ENCODE peak calls at places on chromosomes 13 and 19, in five cellular contexts. One of them, this sample, is unnamed.

GRCh38 chr19:16153582-16154336 is 10.3 kb downstream of the HSH2D start:
- DNase-seq in fibroblast of mammary gland: no peak
- DNase-seq in mesendoderm: peak
- DNase-seq in CD8-positive, alpha-beta memory T cell: no peak
- DNase-seq in naive thymus-derived CD4-positive, alpha-beta T cell: no peak
- DNase-seq in this sample: peak

GRCh38 chr19:18756896-18757295 is 34.2 kb downstream of the COMP start:
- DNase-seq in fibroblast of mammary gland: no peak
- DNase-seq in mesendoderm: no peak
- DNase-seq in CD8-positive, alpha-beta memory T cell: no peak
- DNase-seq in naive thymus-derived CD4-positive, alpha-beta T cell: no peak
- DNase-seq in this sample: no peak

GRCh38 chr13:101757446-101758039 is 305.1 kb downstream of the ITGBL1 start:
- DNase-seq in fibroblast of mammary gland: peak
- DNase-seq in mesendoderm: peak
- DNase-seq in CD8-positive, alpha-beta memory T cell: peak
- DNase-seq in naive thymus-derived CD4-positive, alpha-beta T cell: peak
- DNase-seq in this sample: peak

GRCh38 chr19:14410054-14410774 is 8.9 kb downstream of the DDX39A start:
- DNase-seq in fibroblast of mammary gland: no peak
- DNase-seq in mesendoderm: no peak
- DNase-seq in CD8-positive, alpha-beta memory T cell: no peak
- DNase-seq in naive thymus-derived CD4-positive, alpha-beta T cell: no peak
- DNase-seq in this sample: no peak

GRCh38 chr19:36073121-36073876 is 18.6 kb downstream of the WDR62 start:
- DNase-seq in fibroblast of mammary gland: no peak
- DNase-seq in mesendoderm: no peak
- DNase-seq in CD8-positive, alpha-beta memory T cell: no peak
- DNase-seq in naive thymus-derived CD4-positive, alpha-beta T cell: no peak
- DNase-seq in this sample: no peak

GRCh38 chr19:46606681-46607440 is 5.7 kb downstream of the CALM3 start:
- DNase-seq in fibroblast of mammary gland: no peak
- DNase-seq in mesendoderm: no peak
- DNase-seq in CD8-positive, alpha-beta memory T cell: no peak
- DNase-seq in naive thymus-derived CD4-positive, alpha-beta T cell: no peak
- DNase-seq in this sample: peak

GRCh38 chr19:5961969-5962945 is 15.7 kb downstream of the RANBP3 start:
- DNase-seq in fibroblast of mammary gland: no peak
- DNase-seq in mesendoderm: no peak
- DNase-seq in CD8-positive, alpha-beta memory T cell: peak
- DNase-seq in naive thymus-derived CD4-positive, alpha-beta T cell: peak
- DNase-seq in this sample: peak

GRCh38 chr13:60230593-60230992 is 66.9 kb upstream of the DIAPH3 start:
- DNase-seq in fibroblast of mammary gland: no peak
- DNase-seq in mesendoderm: peak
- DNase-seq in CD8-positive, alpha-beta memory T cell: no peak
- DNase-seq in naive thymus-derived CD4-positive, alpha-beta T cell: no peak
- DNase-seq in this sample: no peak

GRCh38 chr19:48874309-48875135 is 2.3 kb downstream of the PPP1R15A start:
- DNase-seq in fibroblast of mammary gland: peak
- DNase-seq in mesendoderm: no peak
- DNase-seq in CD8-positive, alpha-beta memory T cell: peak
- DNase-seq in naive thymus-derived CD4-positive, alpha-beta T cell: peak
- DNase-seq in this sample: peak

GRCh38 chr13:30718661-30719520 is 16.5 kb upstream of the ALOX5AP start:
- DNase-seq in fibroblast of mammary gland: peak
- DNase-seq in mesendoderm: no peak
- DNase-seq in CD8-positive, alpha-beta memory T cell: no peak
- DNase-seq in naive thymus-derived CD4-positive, alpha-beta T cell: no peak
- DNase-seq in this sample: no peak

GRCh38 chr13:49304356-49304755 is 56.6 kb downstream of the CDADC1 start:
- DNase-seq in fibroblast of mammary gland: no peak
- DNase-seq in mesendoderm: no peak
- DNase-seq in CD8-positive, alpha-beta memory T cell: no peak
- DNase-seq in naive thymus-derived CD4-positive, alpha-beta T cell: no peak
- DNase-seq in this sample: no peak

GRCh38 chr13:49304763-49305695 is 57.3 kb downstream of the CDADC1 start:
- DNase-seq in fibroblast of mammary gland: no peak
- DNase-seq in mesendoderm: no peak
- DNase-seq in CD8-positive, alpha-beta memory T cell: no peak
- DNase-seq in naive thymus-derived CD4-positive, alpha-beta T cell: no peak
- DNase-seq in this sample: no peak

GRCh38 chr13:49307365-49307764 is 59.6 kb downstream of the CDADC1 start:
- DNase-seq in fibroblast of mammary gland: peak
- DNase-seq in mesendoderm: no peak
- DNase-seq in CD8-positive, alpha-beta memory T cell: no peak
- DNase-seq in naive thymus-derived CD4-positive, alpha-beta T cell: no peak
- DNase-seq in this sample: no peak

GRCh38 chr13:49303533-49304252 is 56.0 kb downstream of the CDADC1 start:
- DNase-seq in fibroblast of mammary gland: no peak
- DNase-seq in mesendoderm: no peak
- DNase-seq in CD8-positive, alpha-beta memory T cell: no peak
- DNase-seq in naive thymus-derived CD4-positive, alpha-beta T cell: no peak
- DNase-seq in this sample: no peak

DNA sequence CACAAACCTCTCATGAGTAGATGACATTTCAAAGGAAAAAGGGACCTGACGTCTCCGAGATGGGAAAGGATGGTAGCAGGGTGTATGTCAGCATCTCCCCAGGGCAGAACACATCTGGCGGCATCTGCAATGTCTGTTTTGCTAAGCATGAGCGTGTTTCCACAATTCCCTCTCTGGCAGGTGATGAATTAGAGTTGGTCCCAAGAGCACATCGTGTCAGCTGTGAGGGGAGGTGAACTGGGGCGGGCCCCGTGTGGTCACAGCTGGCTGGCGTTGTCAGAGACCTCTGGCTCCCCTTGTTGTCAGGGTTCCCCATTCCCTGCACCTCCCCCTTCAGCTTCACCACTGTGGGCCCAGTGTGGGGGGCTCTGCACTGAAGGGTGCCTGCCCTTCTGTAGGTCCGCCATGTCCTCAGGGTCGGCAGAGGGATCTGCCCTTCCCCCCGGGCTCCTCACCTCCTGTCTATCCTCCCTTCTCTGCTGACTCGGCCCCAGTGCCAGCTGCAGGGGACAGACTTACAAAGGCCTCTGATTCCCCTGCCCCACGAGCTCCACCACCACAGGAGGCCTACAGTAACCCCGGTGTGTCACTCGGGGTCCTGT is 58.2 kb downstream of the CDADC1 start:
- DNase-seq in fibroblast of mammary gland: no peak
- DNase-seq in mesendoderm: no peak
- DNase-seq in CD8-positive, alpha-beta memory T cell: no peak
- DNase-seq in naive thymus-derived CD4-positive, alpha-beta T cell: no peak
- DNase-seq in this sample: no peak
- H3K4me3 ChIP-seq in fibroblast of mammary gland: no peak
- H3K4me3 ChIP-seq in mesendoderm: no peak
- H3K4me3 ChIP-seq in CD8-positive, alpha-beta memory T cell: no peak
- H3K4me3 ChIP-seq in naive thymus-derived CD4-positive, alpha-beta T cell: no peak
- H3K4me3 ChIP-seq in this sample: no peak

GRCh38 chr13:46668906-46669525 is 116.0 kb downstream of the LRCH1 start:
- DNase-seq in fibroblast of mammary gland: no peak
- DNase-seq in mesendoderm: no peak
- DNase-seq in CD8-positive, alpha-beta memory T cell: no peak
- DNase-seq in naive thymus-derived CD4-positive, alpha-beta T cell: no peak
- DNase-seq in this sample: no peak

GRCh38 chr13:46665630-46666482 is 112.9 kb downstream of the LRCH1 start:
- DNase-seq in fibroblast of mammary gland: no peak
- DNase-seq in mesendoderm: peak
- DNase-seq in CD8-positive, alpha-beta memory T cell: no peak
- DNase-seq in naive thymus-derived CD4-positive, alpha-beta T cell: no peak
- DNase-seq in this sample: no peak

GRCh38 chr13:46666727-46667456 is 113.9 kb downstream of the LRCH1 start:
- DNase-seq in fibroblast of mammary gland: no peak
- DNase-seq in mesendoderm: peak
- DNase-seq in CD8-positive, alpha-beta memory T cell: no peak
- DNase-seq in naive thymus-derived CD4-positive, alpha-beta T cell: no peak
- DNase-seq in this sample: no peak

GRCh38 chr13:46668302-46668720 is 115.3 kb downstream of the LRCH1 start:
- DNase-seq in fibroblast of mammary gland: peak
- DNase-seq in mesendoderm: no peak
- DNase-seq in CD8-positive, alpha-beta memory T cell: no peak
- DNase-seq in naive thymus-derived CD4-positive, alpha-beta T cell: no peak
- DNase-seq in this sample: no peak

DNA sequence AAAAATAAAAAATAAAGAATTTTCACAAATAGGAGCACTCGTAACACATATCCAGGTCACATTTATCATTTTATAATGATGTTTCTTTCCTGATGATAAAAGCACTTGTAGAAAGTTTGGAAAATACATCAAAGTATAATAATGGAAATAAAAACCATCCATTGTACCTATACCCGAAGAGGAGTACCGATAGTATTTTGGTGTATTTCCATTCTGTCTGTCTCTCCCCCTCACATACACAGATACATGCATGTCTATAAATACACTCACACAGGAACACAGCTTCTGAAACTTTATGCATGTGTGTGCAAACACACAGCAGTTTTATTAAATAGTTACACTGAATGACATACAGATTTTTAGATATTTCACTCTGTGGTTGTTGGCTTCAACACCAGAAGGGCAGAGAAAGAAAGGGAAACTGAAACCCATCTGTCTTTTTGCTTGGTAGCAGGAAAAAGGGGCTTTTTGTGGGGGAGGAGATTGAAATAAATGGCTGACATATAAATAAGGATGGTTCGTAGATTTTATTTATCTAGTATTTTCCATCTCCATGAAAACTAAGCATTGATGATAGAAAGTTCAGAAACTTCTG is 114.8 kb downstream of the LRCH1 start:
- DNase-seq in fibroblast of mammary gland: peak
- DNase-seq in mesendoderm: no peak
- DNase-seq in CD8-positive, alpha-beta memory T cell: peak
- DNase-seq in naive thymus-derived CD4-positive, alpha-beta T cell: peak
- DNase-seq in this sample: no peak
- H3K4me3 ChIP-seq in fibroblast of mammary gland: peak
- H3K4me3 ChIP-seq in mesendoderm: no peak
- H3K4me3 ChIP-seq in CD8-positive, alpha-beta memory T cell: peak
- H3K4me3 ChIP-seq in naive thymus-derived CD4-positive, alpha-beta T cell: peak
- H3K4me3 ChIP-seq in this sample: no peak

GRCh38 chr19:4053423-4054324 is 13.0 kb downstream of the ZBTB7A start:
- DNase-seq in fibroblast of mammary gland: no peak
- DNase-seq in mesendoderm: no peak
- DNase-seq in CD8-positive, alpha-beta memory T cell: no peak
- DNase-seq in naive thymus-derived CD4-positive, alpha-beta T cell: no peak
- DNase-seq in this sample: no peak
- H3K4me3 ChIP-seq in fibroblast of mammary gland: no peak
- H3K4me3 ChIP-seq in mesendoderm: no peak
- H3K4me3 ChIP-seq in CD8-positive, alpha-beta memory T cell: no peak
- H3K4me3 ChIP-seq in naive thymus-derived CD4-positive, alpha-beta T cell: no peak
- H3K4me3 ChIP-seq in this sample: no peak

DNA sequence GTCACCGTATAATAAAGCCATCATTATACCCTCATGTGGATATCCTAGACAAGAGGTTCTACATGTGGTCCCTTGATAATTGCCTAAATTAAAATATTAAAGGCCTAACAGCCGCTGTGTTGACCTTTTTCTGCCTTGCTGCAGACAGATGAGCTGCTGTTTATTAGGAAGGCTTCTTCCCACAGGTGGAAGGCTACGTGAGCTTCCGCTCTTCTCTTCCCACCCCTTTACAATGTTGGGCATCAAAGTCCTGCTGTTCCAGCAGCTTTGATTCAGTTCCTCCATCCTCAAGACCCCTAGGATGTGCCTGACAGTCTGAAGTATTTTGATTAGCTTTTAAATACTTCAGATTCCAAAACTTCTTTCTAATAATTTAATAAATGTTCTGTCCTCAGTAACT is 217.1 kb downstream of the PCCA start:
- DNase-seq in fibroblast of mammary gland: no peak
- DNase-seq in mesendoderm: no peak
- DNase-seq in CD8-positive, alpha-beta memory T cell: no peak
- DNase-seq in naive thymus-derived CD4-positive, alpha-beta T cell: no peak
- DNase-seq in this sample: no peak
- H3K4me3 ChIP-seq in fibroblast of mammary gland: no peak
- H3K4me3 ChIP-seq in mesendoderm: no peak
- H3K4me3 ChIP-seq in CD8-positive, alpha-beta memory T cell: no peak
- H3K4me3 ChIP-seq in naive thymus-derived CD4-positive, alpha-beta T cell: no peak
- H3K4me3 ChIP-seq in this sample: no peak

DNA sequence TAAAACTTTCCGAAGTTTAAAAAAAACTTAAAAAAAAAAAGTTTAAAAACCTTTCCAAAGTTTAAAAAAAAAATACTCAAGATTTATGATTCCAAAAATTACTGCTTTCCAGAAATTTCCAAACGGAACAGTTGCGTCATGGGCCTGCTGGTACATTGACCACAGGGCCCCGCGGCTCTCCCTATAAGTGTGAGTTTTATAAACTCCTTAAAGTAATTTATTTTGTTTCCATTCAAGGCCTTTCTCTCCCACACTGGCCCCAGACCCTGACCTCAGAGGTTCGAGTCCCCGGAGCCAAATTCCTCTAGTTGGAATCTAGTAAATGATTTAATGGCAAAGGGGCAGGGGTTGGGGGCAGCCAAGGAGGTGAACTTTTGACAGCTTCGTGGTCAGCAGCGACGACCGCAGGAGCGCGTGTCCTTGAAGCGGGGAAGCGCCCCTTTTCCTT is 97.5 kb downstream of the INSR start:
- DNase-seq in fibroblast of mammary gland: peak
- DNase-seq in mesendoderm: no peak
- DNase-seq in CD8-positive, alpha-beta memory T cell: no peak
- DNase-seq in naive thymus-derived CD4-positive, alpha-beta T cell: no peak
- DNase-seq in this sample: no peak
- H3K4me3 ChIP-seq in fibroblast of mammary gland: peak
- H3K4me3 ChIP-seq in mesendoderm: peak
- H3K4me3 ChIP-seq in CD8-positive, alpha-beta memory T cell: peak
- H3K4me3 ChIP-seq in naive thymus-derived CD4-positive, alpha-beta T cell: peak
- H3K4me3 ChIP-seq in this sample: peak

GRCh38 chr13:98496239-98496668 is 80.7 kb downstream of the STK24 start:
- DNase-seq in fibroblast of mammary gland: peak
- DNase-seq in mesendoderm: no peak
- DNase-seq in CD8-positive, alpha-beta memory T cell: no peak
- DNase-seq in naive thymus-derived CD4-positive, alpha-beta T cell: no peak
- DNase-seq in this sample: no peak
- H3K4me3 ChIP-seq in fibroblast of mammary gland: no peak
- H3K4me3 ChIP-seq in mesendoderm: no peak
- H3K4me3 ChIP-seq in CD8-positive, alpha-beta memory T cell: no peak
- H3K4me3 ChIP-seq in naive thymus-derived CD4-positive, alpha-beta T cell: no peak
- H3K4me3 ChIP-seq in this sample: no peak

DNA sequence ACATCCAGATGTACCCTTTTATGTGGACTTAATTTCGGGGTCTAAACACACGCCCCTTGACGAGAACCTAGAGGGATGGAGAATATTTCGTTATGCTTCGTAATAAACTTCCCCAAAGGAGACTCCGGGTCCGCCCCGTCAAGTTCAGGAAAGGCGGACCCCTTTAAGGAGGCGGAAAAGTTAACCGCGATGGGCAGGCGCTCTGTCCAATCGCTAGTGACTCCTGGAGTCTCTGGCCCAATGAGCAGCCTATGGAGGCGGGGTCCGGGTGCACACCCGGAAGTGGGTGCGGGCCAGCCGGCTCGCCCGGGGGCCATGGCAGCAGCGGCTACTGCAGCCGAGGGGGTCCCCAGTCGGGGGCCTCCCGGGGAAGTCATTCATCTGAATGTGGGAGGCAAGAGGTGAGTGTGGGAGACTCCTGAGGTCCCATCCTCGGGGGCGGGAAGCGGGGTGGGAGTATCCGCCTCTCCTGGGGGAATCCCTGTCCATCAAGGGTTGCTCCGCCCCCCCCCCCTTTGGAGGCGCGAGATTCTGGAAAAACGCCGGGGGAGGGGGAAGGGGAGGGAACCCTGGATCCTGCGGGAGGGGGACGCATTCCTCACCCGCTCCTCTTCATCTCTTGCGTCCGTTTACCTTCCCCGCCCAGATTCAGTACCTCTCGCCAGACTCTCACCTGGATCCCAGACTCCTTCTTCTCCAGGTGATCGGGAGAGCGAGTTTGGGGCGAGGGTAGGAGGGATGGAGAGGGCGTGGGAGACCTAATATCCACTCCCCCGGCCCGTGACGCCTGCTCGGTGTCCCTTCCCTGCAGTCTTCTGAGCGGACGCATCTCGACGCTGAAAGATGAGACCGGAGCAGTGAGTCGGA is at the start of gene SHKBP1:
- DNase-seq in fibroblast of mammary gland: peak
- DNase-seq in mesendoderm: peak
- DNase-seq in CD8-positive, alpha-beta memory T cell: peak
- DNase-seq in naive thymus-derived CD4-positive, alpha-beta T cell: peak
- DNase-seq in this sample: peak
- H3K4me3 ChIP-seq in fibroblast of mammary gland: peak
- H3K4me3 ChIP-seq in mesendoderm: peak
- H3K4me3 ChIP-seq in CD8-positive, alpha-beta memory T cell: peak
- H3K4me3 ChIP-seq in naive thymus-derived CD4-positive, alpha-beta T cell: peak
- H3K4me3 ChIP-seq in this sample: peak